ENCODE peak calls at places on chromosomes 6 and 20, in six cellular contexts. One of them, this sample, is unnamed.

GRCh38 chr6:11785449-11785951 is 6.9 kb upstream of the ADTRP start:
- DNase-seq in CD8-positive, alpha-beta T cell: no peak
- DNase-seq in left lung: no peak
- DNase-seq in NCI-H2171 treated with DMSO at 0.1 percent for 48 hours: no peak
- DNase-seq in hippocampal formation: no peak
- DNase-seq in GM20000: peak; percentile 62
- DNase-seq in this sample: no peak

GRCh38 chr6:43773050-43773956 is 3.3 kb downstream of the VEGFA start:
- DNase-seq in hippocampal formation: no peak
- DNase-seq in CD8-positive, alpha-beta T cell: no peak
- DNase-seq in left lung: no peak
- DNase-seq in GM20000: peak; percentile 86
- DNase-seq in NCI-H2171 treated with DMSO at 0.1 percent for 48 hours: peak; percentile 20
- DNase-seq in this sample: peak; percentile 65

GRCh38 chr6:116941727-116942126 is 64.7 kb downstream of the RFX6 start:
- DNase-seq in GM20000: no peak
- DNase-seq in hippocampal formation: no peak
- DNase-seq in CD8-positive, alpha-beta T cell: no peak
- DNase-seq in left lung: no peak
- DNase-seq in NCI-H2171 treated with DMSO at 0.1 percent for 48 hours: no peak
- DNase-seq in this sample: no peak

GRCh38 chr6:154236646-154237236 is 119.9 kb downstream of the IPCEF1 start:
- DNase-seq in left lung: no peak
- DNase-seq in GM20000: no peak
- DNase-seq in CD8-positive, alpha-beta T cell: no peak
- DNase-seq in hippocampal formation: no peak
- DNase-seq in NCI-H2171 treated with DMSO at 0.1 percent for 48 hours: no peak
- DNase-seq in this sample: no peak

GRCh38 chr6:14276667-14277404 is 159.3 kb downstream of the CD83 start:
- DNase-seq in NCI-H2171 treated with DMSO at 0.1 percent for 48 hours: no peak
- DNase-seq in GM20000: peak; percentile 65
- DNase-seq in CD8-positive, alpha-beta T cell: no peak
- DNase-seq in left lung: no peak
- DNase-seq in hippocampal formation: peak; percentile 11
- DNase-seq in this sample: no peak

GRCh38 chr20:23652371-23652770 is 14.6 kb upstream of the CST3 start:
- DNase-seq in CD8-positive, alpha-beta T cell: no peak
- DNase-seq in left lung: no peak
- DNase-seq in GM20000: no peak
- DNase-seq in NCI-H2171 treated with DMSO at 0.1 percent for 48 hours: no peak
- DNase-seq in hippocampal formation: no peak
- DNase-seq in this sample: no peak

GRCh38 chr6:108562503-108562993 is 1.8 kb downstream of the FOXO3 start:
- DNase-seq in NCI-H2171 treated with DMSO at 0.1 percent for 48 hours: peak; percentile 67
- DNase-seq in left lung: peak; percentile 81
- DNase-seq in hippocampal formation: peak; percentile 29
- DNase-seq in GM20000: no peak
- DNase-seq in CD8-positive, alpha-beta T cell: no peak
- DNase-seq in this sample: peak; percentile 75

GRCh38 chr6:90162648-90163409 is 133.8 kb downstream of the BACH2 start:
- DNase-seq in GM20000: no peak
- DNase-seq in left lung: no peak
- DNase-seq in hippocampal formation: no peak
- DNase-seq in CD8-positive, alpha-beta T cell: no peak
- DNase-seq in NCI-H2171 treated with DMSO at 0.1 percent for 48 hours: no peak
- DNase-seq in this sample: no peak

GRCh38 chr20:38706482-38706881 is 17.8 kb upstream of the SLC32A1 start:
- DNase-seq in left lung: no peak
- DNase-seq in hippocampal formation: no peak
- DNase-seq in CD8-positive, alpha-beta T cell: no peak
- DNase-seq in NCI-H2171 treated with DMSO at 0.1 percent for 48 hours: peak; percentile 73
- DNase-seq in GM20000: no peak
- DNase-seq in this sample: no peak

GRCh38 chr6:29924287-29924686 is 18.0 kb upstream of the HLA-A start:
- DNase-seq in CD8-positive, alpha-beta T cell: no peak
- DNase-seq in GM20000: no peak
- DNase-seq in NCI-H2171 treated with DMSO at 0.1 percent for 48 hours: peak; percentile 1
- DNase-seq in hippocampal formation: no peak
- DNase-seq in left lung: no peak
- DNase-seq in this sample: no peak

GRCh38 chr20:46512943-46513844 is at the start of gene ZNF334:
- DNase-seq in left lung: peak; percentile 89
- DNase-seq in GM20000: peak; percentile 71
- DNase-seq in CD8-positive, alpha-beta T cell: no peak
- DNase-seq in hippocampal formation: peak; percentile 12
- DNase-seq in NCI-H2171 treated with DMSO at 0.1 percent for 48 hours: peak; percentile 95
- DNase-seq in this sample: peak; percentile 84

GRCh38 chr20:49110767-49111694 is 64.9 kb downstream of the CSE1L start:
- DNase-seq in GM20000: no peak
- DNase-seq in hippocampal formation: no peak
- DNase-seq in CD8-positive, alpha-beta T cell: no peak
- DNase-seq in left lung: no peak
- DNase-seq in NCI-H2171 treated with DMSO at 0.1 percent for 48 hours: no peak
- DNase-seq in this sample: no peak

GRCh38 chr6:4864534-4864933 is 88.3 kb downstream of the CDYL start:
- DNase-seq in hippocampal formation: no peak
- DNase-seq in left lung: no peak
- DNase-seq in NCI-H2171 treated with DMSO at 0.1 percent for 48 hours: no peak
- DNase-seq in CD8-positive, alpha-beta T cell: no peak
- DNase-seq in GM20000: no peak
- DNase-seq in this sample: no peak

GRCh38 chr6:3331948-3332347 is 73.2 kb downstream of the PSMG4 start:
- DNase-seq in left lung: no peak
- DNase-seq in CD8-positive, alpha-beta T cell: no peak
- DNase-seq in GM20000: no peak
- DNase-seq in NCI-H2171 treated with DMSO at 0.1 percent for 48 hours: no peak
- DNase-seq in hippocampal formation: no peak
- DNase-seq in this sample: no peak

GRCh38 chr6:3360727-3361045 is 96.2 kb downstream of the SLC22A23 start:
- DNase-seq in CD8-positive, alpha-beta T cell: no peak
- DNase-seq in hippocampal formation: no peak
- DNase-seq in NCI-H2171 treated with DMSO at 0.1 percent for 48 hours: no peak
- DNase-seq in left lung: no peak
- DNase-seq in GM20000: no peak
- DNase-seq in this sample: no peak

GRCh38 chr6:56370591-56371198 is 123.3 kb upstream of the COL21A1 start:
- DNase-seq in NCI-H2171 treated with DMSO at 0.1 percent for 48 hours: peak; percentile 65
- DNase-seq in CD8-positive, alpha-beta T cell: no peak
- DNase-seq in hippocampal formation: no peak
- DNase-seq in GM20000: peak; percentile 15
- DNase-seq in left lung: no peak
- DNase-seq in this sample: peak; percentile 68

GRCh38 chr6:112579601-112580000 is 232.5 kb downstream of the RFPL4B start:
- DNase-seq in left lung: no peak
- DNase-seq in GM20000: no peak
- DNase-seq in NCI-H2171 treated with DMSO at 0.1 percent for 48 hours: no peak
- DNase-seq in CD8-positive, alpha-beta T cell: no peak
- DNase-seq in hippocampal formation: no peak
- DNase-seq in this sample: no peak

GRCh38 chr20:62576815-62577214 is 65.5 kb upstream of the SLCO4A1 start:
- DNase-seq in GM20000: no peak
- DNase-seq in CD8-positive, alpha-beta T cell: no peak
- DNase-seq in NCI-H2171 treated with DMSO at 0.1 percent for 48 hours: no peak
- DNase-seq in left lung: no peak
- DNase-seq in hippocampal formation: no peak
- DNase-seq in this sample: no peak

GRCh38 chr6:11947569-11947968 is 64.5 kb upstream of the HIVEP1 start:
- DNase-seq in CD8-positive, alpha-beta T cell: no peak
- DNase-seq in hippocampal formation: no peak
- DNase-seq in GM20000: no peak
- DNase-seq in NCI-H2171 treated with DMSO at 0.1 percent for 48 hours: no peak
- DNase-seq in left lung: no peak
- DNase-seq in this sample: no peak

GRCh38 chr6:42702200-42702599 is 20.2 kb downstream of the PRPH2 start:
- DNase-seq in CD8-positive, alpha-beta T cell: no peak
- DNase-seq in hippocampal formation: no peak
- DNase-seq in NCI-H2171 treated with DMSO at 0.1 percent for 48 hours: no peak
- DNase-seq in GM20000: no peak
- DNase-seq in left lung: no peak
- DNase-seq in this sample: no peak

GRCh38 chr6:142728910-142729481 is 216.0 kb downstream of the HIVEP2 start:
- DNase-seq in NCI-H2171 treated with DMSO at 0.1 percent for 48 hours: peak; percentile 29
- DNase-seq in hippocampal formation: no peak
- DNase-seq in GM20000: no peak
- DNase-seq in CD8-positive, alpha-beta T cell: no peak
- DNase-seq in left lung: no peak
- DNase-seq in this sample: no peak

GRCh38 chr6:45921703-45922270 is 93.9 kb downstream of the CLIC5 start:
- DNase-seq in GM20000: no peak
- DNase-seq in left lung: no peak
- DNase-seq in NCI-H2171 treated with DMSO at 0.1 percent for 48 hours: no peak
- DNase-seq in hippocampal formation: no peak
- DNase-seq in CD8-positive, alpha-beta T cell: no peak
- DNase-seq in this sample: peak; percentile 48

GRCh38 chr6:161023316-161023715 is 31.7 kb downstream of the MAP3K4 start:
- DNase-seq in GM20000: no peak
- DNase-seq in CD8-positive, alpha-beta T cell: no peak
- DNase-seq in NCI-H2171 treated with DMSO at 0.1 percent for 48 hours: no peak
- DNase-seq in hippocampal formation: no peak
- DNase-seq in left lung: no peak
- DNase-seq in this sample: no peak

GRCh38 chr6:158384671-158385110 is 72.4 kb downstream of the TULP4 start:
- DNase-seq in CD8-positive, alpha-beta T cell: no peak
- DNase-seq in GM20000: no peak
- DNase-seq in hippocampal formation: no peak
- DNase-seq in left lung: no peak
- DNase-seq in NCI-H2171 treated with DMSO at 0.1 percent for 48 hours: no peak
- DNase-seq in this sample: no peak

GRCh38 chr20:44433751-44434538 is 41.7 kb upstream of the TTPAL start:
- DNase-seq in GM20000: no peak
- DNase-seq in NCI-H2171 treated with DMSO at 0.1 percent for 48 hours: no peak
- DNase-seq in hippocampal formation: no peak
- DNase-seq in left lung: no peak
- DNase-seq in CD8-positive, alpha-beta T cell: no peak
- DNase-seq in this sample: no peak

GRCh38 chr20:16209826-16210365 is 363.4 kb downstream of the KIF16B start:
- DNase-seq in NCI-H2171 treated with DMSO at 0.1 percent for 48 hours: no peak
- DNase-seq in GM20000: no peak
- DNase-seq in left lung: no peak
- DNase-seq in CD8-positive, alpha-beta T cell: no peak
- DNase-seq in hippocampal formation: no peak
- DNase-seq in this sample: no peak

GRCh38 chr20:62829231-62830230 is 12.7 kb downstream of the COL9A3 start:
- DNase-seq in hippocampal formation: no peak
- DNase-seq in NCI-H2171 treated with DMSO at 0.1 percent for 48 hours: no peak
- DNase-seq in left lung: peak; percentile 62
- DNase-seq in CD8-positive, alpha-beta T cell: no peak
- DNase-seq in GM20000: no peak
- DNase-seq in this sample: peak; percentile 9

GRCh38 chr6:44217332-44218143 is 812 bp downstream of the MYMX start:
- DNase-seq in CD8-positive, alpha-beta T cell: no peak
- DNase-seq in GM20000: peak; percentile 8
- DNase-seq in left lung: no peak
- DNase-seq in NCI-H2171 treated with DMSO at 0.1 percent for 48 hours: no peak
- DNase-seq in hippocampal formation: peak; percentile 58
- DNase-seq in this sample: peak; percentile 88

GRCh38 chr20:34713194-34713943 is 9.2 kb downstream of the TP53INP2 start:
- DNase-seq in left lung: no peak
- DNase-seq in NCI-H2171 treated with DMSO at 0.1 percent for 48 hours: peak; percentile 49
- DNase-seq in hippocampal formation: no peak
- DNase-seq in GM20000: no peak
- DNase-seq in CD8-positive, alpha-beta T cell: no peak
- DNase-seq in this sample: no peak

GRCh38 chr6:125303512-125303854 is 1.7 kb upstream of the HDDC2 start:
- DNase-seq in GM20000: no peak
- DNase-seq in CD8-positive, alpha-beta T cell: no peak
- DNase-seq in left lung: no peak
- DNase-seq in NCI-H2171 treated with DMSO at 0.1 percent for 48 hours: no peak
- DNase-seq in hippocampal formation: no peak
- DNase-seq in this sample: no peak

GRCh38 chr6:83962592-83962991 is 71.0 kb upstream of the MRAP2 start:
- DNase-seq in GM20000: peak; percentile 13
- DNase-seq in NCI-H2171 treated with DMSO at 0.1 percent for 48 hours: no peak
- DNase-seq in left lung: no peak
- DNase-seq in hippocampal formation: no peak
- DNase-seq in CD8-positive, alpha-beta T cell: no peak
- DNase-seq in this sample: no peak

GRCh38 chr6:78831492-78831891 is 35.9 kb upstream of the IRAK1BP1 start:
- DNase-seq in CD8-positive, alpha-beta T cell: no peak
- DNase-seq in left lung: no peak
- DNase-seq in NCI-H2171 treated with DMSO at 0.1 percent for 48 hours: no peak
- DNase-seq in hippocampal formation: no peak
- DNase-seq in GM20000: no peak
- DNase-seq in this sample: no peak

GRCh38 chr20:17808357-17808756 is 108.6 kb downstream of the BANF2 start:
- DNase-seq in left lung: no peak
- DNase-seq in CD8-positive, alpha-beta T cell: no peak
- DNase-seq in hippocampal formation: no peak
- DNase-seq in GM20000: no peak
- DNase-seq in NCI-H2171 treated with DMSO at 0.1 percent for 48 hours: no peak
- DNase-seq in this sample: no peak

GRCh38 chr6:126170875-126171489 is 168.9 kb upstream of the CENPW start:
- DNase-seq in left lung: no peak
- DNase-seq in NCI-H2171 treated with DMSO at 0.1 percent for 48 hours: no peak
- DNase-seq in hippocampal formation: no peak
- DNase-seq in CD8-positive, alpha-beta T cell: no peak
- DNase-seq in GM20000: peak; percentile 40
- DNase-seq in this sample: no peak

GRCh38 chr20:34536798-34537394 is 20.7 kb downstream of the DYNLRB1 start:
- DNase-seq in hippocampal formation: no peak
- DNase-seq in CD8-positive, alpha-beta T cell: no peak
- DNase-seq in GM20000: no peak
- DNase-seq in left lung: peak; percentile 83
- DNase-seq in NCI-H2171 treated with DMSO at 0.1 percent for 48 hours: no peak
- DNase-seq in this sample: peak; percentile 74

GRCh38 chr6:98921038-98921437 is 26.7 kb downstream of the FBXL4 start:
- DNase-seq in NCI-H2171 treated with DMSO at 0.1 percent for 48 hours: no peak
- DNase-seq in left lung: no peak
- DNase-seq in hippocampal formation: no peak
- DNase-seq in CD8-positive, alpha-beta T cell: no peak
- DNase-seq in GM20000: peak; percentile 12
- DNase-seq in this sample: no peak

GRCh38 chr6:43129434-43130194 is 41.5 kb upstream of the SRF start:
- DNase-seq in hippocampal formation: no peak
- DNase-seq in CD8-positive, alpha-beta T cell: no peak
- DNase-seq in GM20000: peak; percentile 52
- DNase-seq in NCI-H2171 treated with DMSO at 0.1 percent for 48 hours: no peak
- DNase-seq in left lung: no peak
- DNase-seq in this sample: no peak

GRCh38 chr20:57256908-57257307 is 9.5 kb downstream of the BMP7 start:
- DNase-seq in hippocampal formation: no peak
- DNase-seq in GM20000: no peak
- DNase-seq in left lung: no peak
- DNase-seq in NCI-H2171 treated with DMSO at 0.1 percent for 48 hours: no peak
- DNase-seq in CD8-positive, alpha-beta T cell: no peak
- DNase-seq in this sample: no peak

GRCh38 chr6:46296586-46296985 is 125.8 kb upstream of the ENPP5 start:
- DNase-seq in hippocampal formation: no peak
- DNase-seq in left lung: no peak
- DNase-seq in CD8-positive, alpha-beta T cell: no peak
- DNase-seq in GM20000: no peak
- DNase-seq in NCI-H2171 treated with DMSO at 0.1 percent for 48 hours: no peak
- DNase-seq in this sample: no peak